ENCODE peak calls at places on chromosome 5, in seven cellular contexts. S is A172, Y is astrocyte of the cerebellum, H is Calu3, E is AG08395, R is NCI-H82, A is heart left ventricle. B is an unnamed sample.

GRCh38 chr5:154743812-154744211 is 11.4 kb upstream of the LARP1 start:
- DNase-seq in S (no peak), Y (no peak), H (no peak), A (no peak), E (no peak), R (no peak), B (no peak)

GRCh38 chr5:142981886-142982820 is 212.0 kb downstream of the ARHGAP26 start:
- DNase-seq in A (peak), S (peak), R (peak), E (peak), H (peak), Y (peak), B (peak)

GRCh38 chr5:10209004-10209403 is 40.7 kb downstream of the ATPSCKMT start:
- DNase-seq in S (no peak), H (no peak), A (no peak), R (no peak), E (no peak), Y (no peak), B (no peak)

GRCh38 chr5:119120893-119121292 is 50.0 kb downstream of the DMXL1 start:
- DNase-seq in H (no peak), A (no peak), R (no peak), S (no peak), Y (no peak), E (no peak), B (no peak)

GRCh38 chr5:150510460-150511263 is 2.7 kb downstream of the NDST1 start:
- DNase-seq in Y (no peak), A (no peak), E (no peak), S (no peak), R (no peak), H (peak), B (no peak)

GRCh38 chr5:4879693-4880303 is 260.3 kb upstream of the ADAMTS16 start:
- DNase-seq in H (peak), E (peak), R (peak), Y (peak), S (peak), A (peak), B (peak)

GRCh38 chr5:32263683-32264082 is 49.1 kb downstream of the MTMR12 start:
- DNase-seq in H (no peak), R (no peak), E (no peak), S (no peak), Y (no peak), A (no peak), B (no peak)

GRCh38 chr5:170107674-170108073 is 2.0 kb downstream of the FOXI1 start:
- DNase-seq in S (no peak), A (no peak), Y (no peak), H (no peak), R (no peak), E (no peak), B (no peak)

GRCh38 chr5:56168066-56168478 is 65.1 kb downstream of the ANKRD55 start:
- DNase-seq in Y (peak), A (no peak), H (no peak), E (no peak), R (no peak), S (no peak), B (no peak)

GRCh38 chr5:78886650-78887230 is 98.4 kb downstream of the ARSB start:
- DNase-seq in R (no peak), E (no peak), Y (no peak), H (no peak), S (no peak), A (no peak), B (no peak)

GRCh38 chr5:1736889-1737711 is 62.5 kb downstream of the MRPL36 start:
- DNase-seq in A (no peak), H (no peak), R (no peak), E (no peak), S (no peak), Y (no peak), B (no peak)

GRCh38 chr5:130034872-130035271 is 130.6 kb downstream of the CHSY3 start:
- DNase-seq in S (no peak), Y (no peak), H (no peak), E (no peak), R (no peak), A (no peak), B (no peak)

GRCh38 chr5:80569086-80569960 is 757 bp downstream of the ANKRD34B start:
- DNase-seq in S (no peak), E (no peak), R (no peak), H (peak), A (no peak), Y (no peak), B (no peak)

GRCh38 chr5:77397686-77398300 is 94.3 kb downstream of the WDR41 start:
- DNase-seq in H (no peak), A (no peak), R (no peak), S (no peak), E (no peak), Y (no peak), B (no peak)

GRCh38 chr5:109630109-109630508 is 59.6 kb upstream of the MAN2A1 start:
- DNase-seq in Y (peak), S (no peak), H (no peak), A (no peak), E (no peak), R (no peak), B (no peak)

GRCh38 chr5:39217365-39218281 is 1.7 kb downstream of the FYB1 start:
- DNase-seq in H (peak), R (peak), E (peak), Y (peak), S (peak), A (peak), B (peak)

GRCh38 chr5:126849101-126849678 is 72.3 kb downstream of the LMNB1 start:
- DNase-seq in A (no peak), E (no peak), S (no peak), R (peak), H (no peak), Y (no peak), B (no peak)

GRCh38 chr5:110940136-110940535 is 131.4 kb upstream of the TSLP start:
- DNase-seq in S (no peak), A (no peak), E (no peak), H (no peak), R (no peak), Y (no peak), B (no peak)

GRCh38 chr5:151227918-151228447 is 4.1 kb upstream of the CCDC69 start:
- DNase-seq in A (no peak), H (no peak), R (no peak), E (no peak), Y (no peak), S (no peak), B (no peak)

GRCh38 chr5:72366324-72366976 is 46.3 kb downstream of the PTCD2 start:
- DNase-seq in E (peak), A (peak), S (peak), Y (peak), H (peak), R (peak), B (peak)

GRCh38 chr5:90932052-90932699 is 373.6 kb downstream of the ADGRV1 start:
- DNase-seq in S (peak), H (peak), Y (peak), E (peak), R (peak), A (no peak), B (peak)

GRCh38 chr5:17723876-17724275 is 89.6 kb downstream of the TAF11L14 start:
- DNase-seq in E (no peak), Y (no peak), A (no peak), H (no peak), R (peak), S (peak), B (no peak)

GRCh38 chr5:144315994-144316634 is 145.4 kb downstream of the KCTD16 start:
- DNase-seq in Y (no peak), R (no peak), S (no peak), H (no peak), E (no peak), A (no peak), B (no peak)

GRCh38 chr5:72252574-72253155 is 67.4 kb downstream of the MRPS27 start:
- DNase-seq in R (no peak), Y (no peak), A (no peak), E (peak), H (no peak), S (no peak), B (no peak)

GRCh38 chr5:60036539-60036938 is 143.0 kb upstream of the PDE4D start:
- DNase-seq in E (no peak), A (no peak), S (no peak), R (no peak), Y (no peak), H (no peak), B (no peak)

GRCh38 chr5:149961186-149961685 is 678 bp downstream of the SLC26A2 start:
- DNase-seq in R (no peak), Y (no peak), S (no peak), A (no peak), H (no peak), E (no peak), B (no peak)

GRCh38 chr5:172091956-172092732 is 85.7 kb upstream of the FBXW11 start:
- DNase-seq in Y (no peak), S (no peak), H (no peak), R (no peak), A (no peak), E (no peak), B (no peak)

GRCh38 chr5:55982957-55983381 is 11.8 kb downstream of the IL6ST start:
- DNase-seq in R (no peak), S (no peak), H (no peak), Y (no peak), A (no peak), E (no peak), B (no peak)

GRCh38 chr5:19795218-19795617 is 192.8 kb downstream of the CDH18 start:
- DNase-seq in S (peak), Y (no peak), H (no peak), A (no peak), E (no peak), R (peak), B (no peak)

GRCh38 chr5:32522429-32523143 is 62.8 kb upstream of the SUB1 start:
- DNase-seq in E (peak), H (no peak), A (peak), S (peak), R (no peak), Y (peak), B (peak)

GRCh38 chr5:141003791-141004601 is 37.7 kb downstream of the PCDHAC2 start:
- DNase-seq in S (peak), R (peak), A (no peak), H (peak), Y (no peak), E (no peak), B (no peak)

GRCh38 chr5:9473624-9474023 is 72.3 kb downstream of the SEMA5A start:
- DNase-seq in R (no peak), H (no peak), Y (no peak), A (no peak), E (peak), S (no peak), B (no peak)

GRCh38 chr5:95718203-95718602 is 12.9 kb upstream of the RHOBTB3 start:
- DNase-seq in H (no peak), E (no peak), A (no peak), S (no peak), Y (no peak), R (no peak), B (no peak)

GRCh38 chr5:124698774-124699173 is 47.7 kb downstream of the ZNF608 start:
- DNase-seq in S (peak), A (no peak), Y (no peak), E (peak), H (no peak), R (no peak), B (peak)